ENCODE peak calls at places on chromosome 16, in six cellular contexts. K, Y, T, X, Q and P are unnamed samples.

GRCh38 chr16:75086281-75086680 is 30.3 kb downstream of the LDHD start:
- DNase-seq in Q (no peak), K (peak), Y (no peak), T (no peak), X (no peak), P (no peak)

GRCh38 chr16:87340198-87340597 is 23.0 kb upstream of the C16orf95 start:
- DNase-seq in T (no peak), X (no peak), K (no peak), Q (no peak), Y (no peak), P (no peak)

GRCh38 chr16:71461686-71462648 is at the start of gene ZNF23:
- DNase-seq in Y (peak), T (peak), Q (peak), X (peak), K (peak), P (peak)

GRCh38 chr16:80347900-80348299 is 192.9 kb upstream of the DYNLRB2 start:
- DNase-seq in Q (no peak), Y (no peak), X (no peak), K (no peak), T (peak), P (no peak)

GRCh38 chr16:3566990-3567389 is 10.2 kb downstream of the NLRC3 start:
- DNase-seq in Y (no peak), Q (no peak), T (no peak), X (no peak), K (no peak), P (no peak)

GRCh38 chr16:89442990-89443726 is 47.2 kb downstream of the ANKRD11 start:
- DNase-seq in X (no peak), T (no peak), Q (no peak), K (peak), Y (peak), P (peak)

GRCh38 chr16:85090873-85091521 is 21.3 kb downstream of the CIBAR2 start:
- DNase-seq in X (no peak), K (no peak), T (no peak), Q (no peak), Y (no peak), P (no peak)

GRCh38 chr16:86300746-86301480 is 209.4 kb upstream of the FOXF1 start:
- DNase-seq in Y (no peak), K (no peak), X (no peak), Q (no peak), T (no peak), P (no peak)

GRCh38 chr16:89922884-89923639 is at the start of gene TUBB3:
- DNase-seq in Y (peak), T (peak), X (peak), K (peak), Q (no peak), P (peak)

GRCh38 chr16:50712568-50712914 is 19.1 kb downstream of the NOD2 start:
- DNase-seq in Q (no peak), Y (no peak), T (no peak), X (no peak), K (peak), P (no peak)

GRCh38 chr16:31474173-31474714 is 2.3 kb downstream of the TGFB1I1 start:
- DNase-seq in K (peak), Q (no peak), Y (no peak), X (no peak), T (no peak), P (no peak)

GRCh38 chr16:87746178-87746577 is 19.6 kb downstream of the KLHDC4 start:
- DNase-seq in Y (no peak), X (no peak), K (no peak), T (no peak), Q (no peak), P (no peak)

GRCh38 chr16:2189252-2189893 is 7.0 kb downstream of the CASKIN1 start:
- DNase-seq in T (no peak), X (no peak), Q (no peak), K (no peak), Y (no peak), P (no peak)

GRCh38 chr16:21277927-21278706 is at the start of gene CRYM:
- DNase-seq in Q (no peak), Y (no peak), T (no peak), X (peak), K (peak), P (peak)

GRCh38 chr16:82451449-82451848 is 175.3 kb upstream of the CDH13 start:
- DNase-seq in T (peak), X (no peak), Y (no peak), K (no peak), Q (no peak), P (no peak)

GRCh38 chr16:87321336-87322107 is 4.3 kb upstream of the C16orf95 start:
- DNase-seq in X (no peak), Y (no peak), K (no peak), T (no peak), Q (no peak), P (no peak)

GRCh38 chr16:17389392-17389791 is 81.4 kb downstream of the XYLT1 start:
- DNase-seq in X (no peak), T (no peak), K (peak), Q (no peak), Y (no peak), P (no peak)